ENCODE peak calls at places on chromosome 10, in four cellular contexts. One of them, this sample, is unnamed.

GRCh38 chr10:2079603-2080078 is 342.3 kb upstream of the ADARB2 start:
- DNase-seq in heart left ventricle: no peak
- DNase-seq in cardiac muscle cell: no peak
- DNase-seq in stomach: no peak
- DNase-seq in this sample: no peak

GRCh38 chr10:3805791-3806381 is 20.9 kb upstream of the KLF6 start:
- DNase-seq in stomach: no peak
- DNase-seq in cardiac muscle cell: peak; percentile 86
- DNase-seq in heart left ventricle: no peak
- DNase-seq in this sample: no peak

GRCh38 chr10:118047363-118047719 is 600 bp upstream of the RAB11FIP2 start:
- DNase-seq in heart left ventricle: peak; percentile 44
- DNase-seq in stomach: no peak
- DNase-seq in cardiac muscle cell: no peak
- DNase-seq in this sample: no peak

GRCh38 chr10:97550336-97551149 is 22.0 kb upstream of the ANKRD2 start:
- DNase-seq in stomach: no peak
- DNase-seq in heart left ventricle: no peak
- DNase-seq in cardiac muscle cell: no peak
- DNase-seq in this sample: no peak

GRCh38 chr10:847868-848267 is 83.6 kb downstream of the LARP4B start:
- DNase-seq in stomach: no peak
- DNase-seq in heart left ventricle: no peak
- DNase-seq in cardiac muscle cell: peak; percentile 12
- DNase-seq in this sample: no peak

GRCh38 chr10:104622598-104623209 is 18.4 kb upstream of the SORCS3 start:
- DNase-seq in heart left ventricle: no peak
- DNase-seq in stomach: no peak
- DNase-seq in cardiac muscle cell: no peak
- DNase-seq in this sample: no peak

GRCh38 chr10:77264107-77264506 is 373.5 kb downstream of the KCNMA1 start:
- DNase-seq in cardiac muscle cell: no peak
- DNase-seq in stomach: no peak
- DNase-seq in heart left ventricle: no peak
- DNase-seq in this sample: no peak

GRCh38 chr10:62424026-62424425 is 49.9 kb downstream of the ZNF365 start:
- DNase-seq in stomach: no peak
- DNase-seq in heart left ventricle: no peak
- DNase-seq in cardiac muscle cell: no peak
- DNase-seq in this sample: no peak

GRCh38 chr10:60718891-60719290 is 59.4 kb upstream of the CDK1 start:
- DNase-seq in heart left ventricle: no peak
- DNase-seq in cardiac muscle cell: no peak
- DNase-seq in stomach: no peak
- DNase-seq in this sample: no peak

GRCh38 chr10:49512121-49512809 is 26.7 kb downstream of the ERCC6 start:
- DNase-seq in stomach: no peak
- DNase-seq in heart left ventricle: no peak
- DNase-seq in cardiac muscle cell: peak; percentile 55
- DNase-seq in this sample: no peak

GRCh38 chr10:72243822-72244437 is 27.9 kb upstream of the ASCC1 start:
- DNase-seq in stomach: peak; percentile 58
- DNase-seq in cardiac muscle cell: peak; percentile 98
- DNase-seq in heart left ventricle: no peak
- DNase-seq in this sample: peak; percentile 56

DNA sequence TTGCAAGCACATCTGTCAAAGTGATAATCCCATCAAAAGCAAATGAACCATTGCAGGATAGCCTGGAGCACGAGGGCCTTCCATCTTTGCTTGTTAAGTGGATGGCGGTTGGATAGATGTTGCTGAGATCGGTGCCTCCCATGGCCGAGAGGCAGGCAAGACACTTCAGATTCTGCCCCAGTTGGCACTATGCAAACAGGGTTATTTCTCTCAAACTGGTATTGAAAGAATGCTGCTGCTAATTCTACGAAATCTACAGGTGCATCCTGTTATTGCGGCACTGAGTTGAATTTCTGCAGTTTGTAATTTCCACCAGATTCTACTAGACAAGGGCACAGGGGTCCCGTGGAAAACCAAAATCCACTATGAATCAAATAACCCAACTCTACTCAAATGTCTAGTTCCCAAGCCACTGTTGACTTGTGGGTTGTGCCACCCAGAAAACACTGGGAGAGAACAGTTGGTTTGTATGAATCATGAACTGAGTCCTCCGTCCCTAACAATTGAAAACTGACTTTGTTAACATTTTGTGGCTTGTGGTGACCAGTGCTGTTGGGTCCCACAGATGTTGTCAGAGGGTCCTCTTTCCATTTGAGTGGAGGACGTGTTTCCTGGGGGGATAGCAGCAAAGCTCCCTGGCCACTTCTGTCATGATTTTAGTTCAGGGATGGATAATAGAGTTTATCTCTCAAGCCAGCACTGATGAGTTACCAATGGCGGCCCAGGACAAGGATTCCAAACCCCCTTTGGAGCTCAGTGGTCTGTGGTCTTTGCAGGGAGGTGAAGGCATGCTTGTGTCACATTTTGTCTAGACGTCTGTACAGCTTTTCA is 7.1 kb upstream of the IL2RA start:
- DNase-seq in heart left ventricle: no peak
- DNase-seq in stomach: no peak
- DNase-seq in cardiac muscle cell: no peak
- DNase-seq in this sample: no peak
- H3K4me1 ChIP-seq in heart left ventricle: peaks cover 22% of the 10 kb centered on the region
- H3K4me1 ChIP-seq in stomach: no peaks in the 10 kb centered on the region
- H3K4me1 ChIP-seq in cardiac muscle cell: no peaks in the 10 kb centered on the region
- H3K4me1 ChIP-seq in this sample: no peaks in the 10 kb centered on the region

GRCh38 chr10:96229568-96230030 is 41.8 kb downstream of the BLNK start:
- DNase-seq in heart left ventricle: peak; percentile 86
- DNase-seq in stomach: peak; percentile 87
- DNase-seq in cardiac muscle cell: peak; percentile 81
- DNase-seq in this sample: peak; percentile 73
- TF ChIP-seq CTCF in heart left ventricle: peak; percentile 60
- TF ChIP-seq CTCF in stomach: peak; percentile 82
- TF ChIP-seq CTCF in cardiac muscle cell: peak; percentile 94
- TF ChIP-seq CTCF in this sample: peak; percentile 68

GRCh38 chr10:64350665-64351064 is 829.5 kb downstream of the REEP3 start:
- DNase-seq in stomach: no peak
- DNase-seq in heart left ventricle: no peak
- DNase-seq in cardiac muscle cell: no peak
- DNase-seq in this sample: no peak
- H3K27ac ChIP-seq in stomach: no peak overlapping the region
- H3K27ac ChIP-seq in heart left ventricle: no peak overlapping the region
- H3K27ac ChIP-seq in cardiac muscle cell: no peak overlapping the region
- H3K27ac ChIP-seq in this sample: no peak overlapping the region

GRCh38 chr10:70772627-70773026 is 12.6 kb downstream of the TBATA start:
- DNase-seq in stomach: peak; percentile 7
- DNase-seq in heart left ventricle: peak; percentile 45
- DNase-seq in cardiac muscle cell: no peak
- DNase-seq in this sample: no peak

GRCh38 chr10:70774810-70775678 is 10.1 kb downstream of the TBATA start:
- DNase-seq in heart left ventricle: peak; percentile 44
- DNase-seq in cardiac muscle cell: no peak
- DNase-seq in stomach: peak; percentile 82
- DNase-seq in this sample: no peak

GRCh38 chr10:70775679-70776454 is 9.3 kb downstream of the TBATA start:
- DNase-seq in cardiac muscle cell: no peak
- DNase-seq in stomach: peak; percentile 17
- DNase-seq in heart left ventricle: peak; percentile 54
- DNase-seq in this sample: no peak

GRCh38 chr10:70773461-70773860 is 11.7 kb downstream of the TBATA start:
- DNase-seq in heart left ventricle: no peak
- DNase-seq in stomach: peak; percentile 8
- DNase-seq in cardiac muscle cell: no peak
- DNase-seq in this sample: no peak

DNA sequence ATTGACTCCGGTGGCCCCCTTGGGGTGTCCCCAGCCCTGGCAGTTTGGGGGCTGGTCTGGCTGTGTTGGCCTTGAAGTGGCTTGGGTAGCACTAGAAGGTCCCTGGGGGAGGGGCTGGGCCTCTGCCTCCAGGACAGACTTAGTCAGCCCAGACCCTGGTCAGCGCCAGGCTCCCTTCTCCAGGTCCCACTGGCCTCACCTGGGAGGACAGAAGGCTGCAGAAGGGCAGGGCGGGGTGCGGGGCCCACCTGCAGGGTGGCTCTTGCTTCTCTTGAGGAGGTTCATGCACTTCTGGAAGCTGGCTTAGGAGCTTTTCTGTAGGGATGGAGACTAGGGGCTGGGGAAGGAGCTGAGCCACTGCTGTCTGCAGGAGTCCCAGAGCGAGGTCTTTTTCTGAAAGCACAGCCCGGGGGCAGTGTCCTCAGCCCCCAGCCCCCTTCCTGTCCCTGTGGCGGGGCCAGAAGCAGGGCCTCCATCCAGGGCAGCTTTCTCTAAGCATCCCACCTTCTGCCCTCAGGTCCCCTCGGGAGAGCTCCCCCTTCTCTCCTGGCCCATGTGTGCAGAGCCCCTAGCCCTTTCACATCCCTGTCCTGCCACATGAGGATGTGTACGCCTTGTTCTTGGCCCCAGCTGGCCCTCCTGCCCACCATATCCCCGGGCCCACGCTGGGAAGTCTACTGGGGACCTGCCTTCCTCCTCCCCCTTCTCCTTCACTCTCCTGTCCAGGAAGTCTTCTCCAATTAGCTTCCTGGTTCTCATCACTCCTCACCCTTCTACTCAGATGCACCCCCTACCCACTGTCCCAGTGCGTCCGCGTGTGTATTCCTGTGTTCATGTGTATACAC is 11.0 kb downstream of the TBATA start:
- DNase-seq in stomach: peak; percentile 14
- DNase-seq in heart left ventricle: peak; percentile 27
- DNase-seq in cardiac muscle cell: no peak
- DNase-seq in this sample: no peak
- H3K4me1 ChIP-seq in stomach: no peaks in the 10 kb centered on the region
- H3K4me1 ChIP-seq in heart left ventricle: peaks cover 3% of the 10 kb centered on the region
- H3K4me1 ChIP-seq in cardiac muscle cell: no peaks in the 10 kb centered on the region
- H3K4me1 ChIP-seq in this sample: no peaks in the 10 kb centered on the region

GRCh38 chr10:34800624-34801023 is 14.5 kb downstream of the PARD3 start:
- DNase-seq in cardiac muscle cell: no peak
- DNase-seq in heart left ventricle: no peak
- DNase-seq in stomach: no peak
- DNase-seq in this sample: no peak
- TF ChIP-seq CTCF in cardiac muscle cell: no peak
- TF ChIP-seq CTCF in heart left ventricle: no peak
- TF ChIP-seq CTCF in stomach: no peak
- TF ChIP-seq CTCF in this sample: no peak

GRCh38 chr10:132406181-132406580 is 9.2 kb downstream of the PWWP2B start:
- DNase-seq in stomach: no peak
- DNase-seq in heart left ventricle: peak; percentile 60
- DNase-seq in cardiac muscle cell: no peak
- DNase-seq in this sample: no peak
- H3K27ac ChIP-seq in stomach: peak overlapping the region; percentile 95
- H3K27ac ChIP-seq in heart left ventricle: no peak overlapping the region
- H3K27ac ChIP-seq in cardiac muscle cell: no peak overlapping the region
- H3K27ac ChIP-seq in this sample: no peak overlapping the region

DNA sequence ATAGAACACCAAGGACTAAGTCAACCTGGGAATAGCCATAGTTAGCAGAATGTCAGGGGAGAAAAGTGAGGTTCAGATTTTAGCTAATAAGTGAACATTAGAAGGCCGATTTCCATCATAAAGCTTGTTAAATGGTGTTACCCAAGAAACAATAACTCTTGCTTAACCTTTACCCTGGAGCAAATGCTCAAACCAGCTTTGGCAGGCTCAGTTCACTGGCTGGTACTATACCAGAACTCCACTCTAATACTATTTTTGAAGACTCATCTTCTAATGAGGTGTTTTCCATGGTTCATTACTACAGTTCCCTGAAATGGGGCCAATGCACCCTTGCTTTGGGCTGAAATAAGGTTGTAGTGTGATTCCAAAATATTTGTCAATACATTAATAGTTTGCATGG is 61.3 kb downstream of the RNLS start:
- DNase-seq in cardiac muscle cell: no peak
- DNase-seq in stomach: no peak
- DNase-seq in heart left ventricle: no peak
- DNase-seq in this sample: no peak
- H3K4me1 ChIP-seq in cardiac muscle cell: no peaks in the 10 kb centered on the region
- H3K4me1 ChIP-seq in stomach: peaks cover 48% of the 10 kb centered on the region
- H3K4me1 ChIP-seq in heart left ventricle: peaks cover 3% of the 10 kb centered on the region
- H3K4me1 ChIP-seq in this sample: no peaks in the 10 kb centered on the region

GRCh38 chr10:33301097-33301789 is 33.2 kb downstream of the NRP1 start:
- DNase-seq in cardiac muscle cell: no peak
- DNase-seq in heart left ventricle: no peak
- DNase-seq in stomach: no peak
- DNase-seq in this sample: no peak

GRCh38 chr10:33303988-33304387 is 30.5 kb downstream of the NRP1 start:
- DNase-seq in cardiac muscle cell: no peak
- DNase-seq in heart left ventricle: no peak
- DNase-seq in stomach: no peak
- DNase-seq in this sample: no peak

GRCh38 chr10:33298893-33299292 is 35.6 kb downstream of the NRP1 start:
- DNase-seq in stomach: no peak
- DNase-seq in cardiac muscle cell: no peak
- DNase-seq in heart left ventricle: no peak
- DNase-seq in this sample: no peak

GRCh38 chr10:33304553-33304952 is 29.9 kb downstream of the NRP1 start:
- DNase-seq in cardiac muscle cell: no peak
- DNase-seq in stomach: no peak
- DNase-seq in heart left ventricle: no peak
- DNase-seq in this sample: no peak

DNA sequence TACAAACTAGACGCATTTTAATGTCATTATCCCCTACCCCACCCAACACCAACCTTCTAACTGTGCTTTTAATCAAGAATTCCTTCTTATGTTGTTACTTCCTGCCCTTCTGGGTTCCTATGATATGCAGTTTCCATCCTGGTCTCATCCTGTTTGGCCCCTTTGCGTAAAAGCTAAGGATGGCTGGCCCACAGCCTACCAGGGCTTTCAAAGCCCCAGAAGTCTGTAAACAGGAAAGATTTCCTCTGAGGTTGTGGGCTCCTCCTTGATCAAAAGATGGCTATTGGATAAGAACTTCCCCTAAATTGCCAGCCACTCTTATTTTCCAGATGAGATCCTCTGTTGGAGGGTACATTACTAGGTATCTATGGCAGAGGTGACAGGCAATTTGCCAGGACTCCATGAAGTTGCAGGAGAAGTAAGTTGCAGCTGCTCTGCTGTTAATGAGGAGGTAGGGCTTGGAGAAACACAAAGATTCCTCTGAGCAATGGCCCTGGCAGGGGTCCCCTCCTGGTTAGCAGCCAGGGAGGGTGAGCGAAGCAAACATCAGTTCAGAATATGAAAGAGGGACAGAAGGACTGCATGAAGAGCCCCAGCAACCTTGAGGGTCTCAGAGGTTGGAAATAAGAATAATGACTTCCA is 32.2 kb downstream of the NRP1 start:
- DNase-seq in cardiac muscle cell: peak; percentile 24
- DNase-seq in heart left ventricle: no peak
- DNase-seq in stomach: no peak
- DNase-seq in this sample: no peak
- TF ChIP-seq CTCF in cardiac muscle cell: no peak
- TF ChIP-seq CTCF in heart left ventricle: no peak
- TF ChIP-seq CTCF in stomach: no peak
- TF ChIP-seq CTCF in this sample: no peak

This sample was measured in lung.